ENCODE peak calls at places on chromosomes 4 and X, in five cellular contexts. Q is activated T-cell treated with anti-CD3 and anti-CD28 coated beads, Interleukin-2, amount 50 U/mL, for 72 hours; J is HFFc6; R is colonic mucosa; K is neural crest cell. A is an unnamed sample.

GRCh38 chrX:41332988-41333743 is 796 bp upstream of the DDX3X start:
- DNase-seq in K (peak), J (peak), Q (peak), R (peak), A (peak)

GRCh38 chr4:115668396-115668795 is 555.0 kb upstream of the NDST4 start:
- DNase-seq in J (no peak), R (no peak), K (no peak), Q (no peak), A (no peak)

GRCh38 chrX:40878821-40879571 is 143.7 kb upstream of the MED14 start:
- DNase-seq in Q (no peak), R (no peak), J (no peak), K (no peak), A (no peak)

GRCh38 chrX:153863251-153863991 is 22.6 kb downstream of the L1CAM start:
- DNase-seq in R (no peak), Q (no peak), K (no peak), J (no peak), A (no peak)

GRCh38 chrX:24175276-24175675 is 25.7 kb downstream of the ZFX start:
- DNase-seq in R (no peak), K (no peak), Q (no peak), J (no peak), A (no peak)

GRCh38 chrX:70301716-70302115 is 11.8 kb downstream of the KIF4A start:
- DNase-seq in Q (no peak), R (no peak), J (peak), K (no peak), A (no peak)

GRCh38 chr4:3441501-3442459 is at the start of gene HGFAC:
- DNase-seq in J (no peak), K (no peak), Q (no peak), R (no peak), A (no peak)

GRCh38 chr4:76570141-76570989 is 135.3 kb downstream of the SHROOM3 start:
- DNase-seq in Q (no peak), J (peak), R (no peak), K (no peak), A (no peak)

GRCh38 chr4:110678517-110678916 is 55.6 kb upstream of the PITX2 start:
- DNase-seq in J (no peak), R (no peak), K (no peak), Q (no peak), A (no peak)